ENCODE peak calls at places on chromosomes 5 and 9, in seven cellular contexts. S is H1, G is H9, D is mesenchymal stem cell, E is neuronal stem cell, Q is trophoblast cell, R is IMR-90. I is an unnamed sample.

GRCh38 chr9:80881350-80881749 is 808.0 kb downstream of the TLE1 start:
- DNase-seq in S (no peak), G (no peak), D (no peak), E (no peak), Q (no peak), R (no peak), I (peak)

GRCh38 chr5:143033535-143034260 is 263.5 kb downstream of the ARHGAP26 start:
- DNase-seq in S (no peak), G (no peak), D (peak), E (no peak), Q (peak), R (peak), I (no peak)

GRCh38 chr5:154197801-154198461 is 7.4 kb downstream of the GALNT10 start:
- DNase-seq in S (no peak), G (no peak), D (peak), E (no peak), Q (peak), R (peak), I (no peak)

GRCh38 chr9:86263876-86264275 is 4.4 kb upstream of the C9orf153 start:
- DNase-seq in S (no peak), G (no peak), D (no peak), E (no peak), Q (no peak), R (peak), I (no peak)

GRCh38 chr9:136587145-136587943 is 41.5 kb upstream of the NOTCH1 start:
- DNase-seq in S (peak), G (peak), D (peak), E (no peak), Q (no peak), R (peak), I (peak)

GRCh38 chr5:97163360-97163764 is 19.7 kb downstream of the RIOK2 start:
- DNase-seq in S (no peak), G (no peak), D (peak), E (no peak), Q (peak), R (peak), I (peak)

GRCh38 chr5:41503321-41503720 is 7.1 kb downstream of the PLCXD3 start:
- DNase-seq in S (no peak), G (no peak), D (no peak), E (no peak), Q (no peak), R (no peak), I (no peak)

GRCh38 chr5:174217527-174217926 is 172.0 kb downstream of the NSG2 start:
- DNase-seq in S (no peak), G (no peak), D (no peak), E (no peak), Q (no peak), R (no peak), I (peak)

GRCh38 chr9:128375865-128376264 is 4.7 kb downstream of the URM1 start:
- DNase-seq in S (no peak), G (no peak), D (no peak), E (no peak), Q (no peak), R (no peak), I (no peak)
- H4K8ac ChIP-seq in S (no peak), G (no peak), D (no peak), E (no peak), Q (no peak), R (no peak), I (no peak)

GRCh38 chr9:121326130-121326838 is 43.8 kb downstream of the STOM start:
- DNase-seq in S (no peak), G (no peak), D (peak), E (peak), Q (peak), R (peak), I (peak)

GRCh38 chr9:121328476-121328875 is 41.6 kb downstream of the STOM start:
- DNase-seq in S (no peak), G (no peak), D (no peak), E (no peak), Q (no peak), R (no peak), I (no peak)

GRCh38 chr9:121326924-121327613 is 43.0 kb downstream of the STOM start:
- DNase-seq in S (no peak), G (no peak), D (no peak), E (no peak), Q (peak), R (no peak), I (no peak)

GRCh38 chr9:121331549-121331948 is 38.5 kb downstream of the STOM start:
- DNase-seq in S (no peak), G (no peak), D (peak), E (no peak), Q (peak), R (no peak), I (no peak)

GRCh38 chr9:121328876-121329681 is 41.0 kb downstream of the STOM start:
- DNase-seq in S (no peak), G (no peak), D (no peak), E (no peak), Q (no peak), R (no peak), I (no peak)
- H2BK5ac ChIP-seq in S (no peak), G (no peak), D (no peak), E (no peak), Q (no peak), R (no peak), I (no peak)

GRCh38 chr5:134423376-134423775 is 11.7 kb upstream of the CDKN2AIPNL start:
- DNase-seq in S (no peak), G (no peak), D (no peak), E (no peak), Q (peak), R (no peak), I (no peak)
- H3K4me2 ChIP-seq in S (no peak), G (no peak), D (no peak), E (no peak), Q (no peak), R (no peak), I (no peak)

GRCh38 chr9:134863941-134864820 is 16.4 kb upstream of the FCN2 start:
- DNase-seq in S (no peak), G (peak), D (no peak), E (no peak), Q (no peak), R (no peak), I (no peak)
- H4K8ac ChIP-seq in S (peak), G (no peak), D (no peak), E (no peak), Q (no peak), R (no peak), I (no peak)

DNA sequence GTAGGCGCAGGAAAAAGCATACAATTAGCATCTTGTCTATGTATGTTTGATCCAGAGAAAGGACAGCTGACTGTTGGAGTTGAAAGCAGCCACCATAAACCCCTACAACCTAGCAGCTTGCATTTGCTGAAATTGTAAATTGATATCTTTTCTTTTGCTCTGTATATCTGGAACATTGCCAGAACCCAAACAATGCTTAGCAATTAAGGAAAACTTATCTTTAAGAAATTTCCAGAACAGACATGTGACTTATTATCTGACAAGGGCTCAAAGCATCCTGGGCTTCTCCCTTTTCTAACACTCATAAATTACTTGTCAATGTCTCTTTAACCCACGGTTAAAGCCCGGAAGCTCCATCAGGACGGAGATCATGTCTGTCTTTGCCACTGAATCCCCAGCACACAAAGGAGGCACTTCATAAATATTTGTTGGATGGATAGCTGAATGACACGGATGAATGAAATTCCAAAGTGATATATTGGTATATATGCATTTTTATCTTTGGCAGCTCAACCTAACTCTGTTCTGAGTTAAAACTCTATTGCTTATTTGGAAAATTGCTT is 103.0 kb upstream of the CLINT1 start:
- DNase-seq in S (no peak), G (no peak), D (peak), E (no peak), Q (peak), R (no peak), I (no peak)
- H2BK5ac ChIP-seq in S (no peak), G (no peak), D (no peak), E (no peak), Q (no peak), R (no peak), I (no peak)

GRCh38 chr5:98349990-98350365 is 423.5 kb upstream of the RGMB start:
- DNase-seq in S (no peak), G (no peak), D (no peak), E (no peak), Q (no peak), R (no peak), I (no peak)

DNA sequence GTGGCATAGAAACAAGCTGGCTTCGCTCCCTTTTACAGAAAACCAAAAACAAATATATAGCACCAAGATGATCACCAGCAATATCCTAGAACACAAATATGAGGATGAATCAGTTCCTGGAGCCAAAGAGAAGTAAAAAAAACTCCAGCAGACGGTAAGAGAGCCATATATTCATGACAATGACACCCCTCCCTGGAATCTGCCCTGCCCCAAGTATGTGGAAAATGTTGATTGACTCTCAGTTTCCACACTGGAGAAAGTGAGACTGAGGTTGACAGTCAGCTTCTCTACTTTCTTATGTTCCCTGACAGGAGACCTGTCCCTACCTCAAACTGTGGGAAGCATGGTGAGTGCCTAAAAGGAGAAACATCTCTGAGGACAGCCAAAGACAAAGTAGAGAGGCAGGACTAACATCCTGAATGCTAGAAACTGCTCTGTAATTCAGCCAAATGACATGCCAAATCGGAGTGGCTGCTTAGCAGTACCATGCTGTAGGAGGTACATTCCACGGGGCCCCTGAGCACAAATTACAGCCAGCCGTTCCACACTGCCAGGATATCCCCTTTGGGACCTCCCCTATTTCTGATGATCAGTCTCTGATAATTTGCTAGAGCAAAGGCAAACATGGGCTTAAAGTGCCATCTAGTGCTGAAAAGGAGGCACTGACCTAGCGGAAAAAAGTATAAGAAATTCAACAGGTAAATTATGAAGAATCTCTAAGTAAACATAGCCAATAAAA is 424.0 kb upstream of the RGMB start:
- DNase-seq in S (peak), G (no peak), D (peak), E (no peak), Q (peak), R (peak), I (peak)
- H3K4me2 ChIP-seq in S (no peak), G (no peak), D (no peak), E (no peak), Q (no peak), R (peak), I (no peak)

GRCh38 chr5:1412163-1412562 is 33.1 kb downstream of the SLC6A3 start:
- DNase-seq in S (no peak), G (no peak), D (no peak), E (no peak), Q (no peak), R (no peak), I (no peak)

GRCh38 chr5:1412621-1413020 is 32.6 kb downstream of the SLC6A3 start:
- DNase-seq in S (no peak), G (no peak), D (no peak), E (no peak), Q (no peak), R (no peak), I (no peak)

GRCh38 chr5:1413611-1414241 is 31.5 kb downstream of the SLC6A3 start:
- DNase-seq in S (no peak), G (no peak), D (no peak), E (no peak), Q (no peak), R (no peak), I (no peak)

GRCh38 chr5:1414311-1415058 is 30.8 kb downstream of the SLC6A3 start:
- DNase-seq in S (no peak), G (no peak), D (no peak), E (no peak), Q (no peak), R (no peak), I (no peak)

GRCh38 chr5:1413211-1413610 is 32.0 kb downstream of the SLC6A3 start:
- DNase-seq in S (no peak), G (no peak), D (no peak), E (no peak), Q (no peak), R (no peak), I (no peak)
- H4K8ac ChIP-seq in S (peak), G (no peak), D (no peak), E (peak), Q (no peak), R (no peak), I (no peak)

I was measured in mesendoderm.